ENCODE peak calls at places on chromosomes 4 and X, in seven cellular contexts. One of them, this sample, is unnamed.

GRCh38 chr4:161952382-161952781 is 211.4 kb downstream of the FSTL5 start:
- DNase-seq in SK-N-SH: no peak
- DNase-seq in K562: no peak
- DNase-seq in Panc1: no peak
- DNase-seq in HCT116: no peak
- DNase-seq in H1: no peak
- DNase-seq in GM12878: no peak
- DNase-seq in this sample: no peak

GRCh38 chrX:39638526-39638925 is 459.2 kb downstream of the BCOR start:
- DNase-seq in Panc1: no peak
- DNase-seq in SK-N-SH: no peak
- DNase-seq in H1: no peak
- DNase-seq in K562: no peak
- DNase-seq in GM12878: no peak
- DNase-seq in HCT116: no peak
- DNase-seq in this sample: no peak

GRCh38 chr4:577499-578450 is 1.7 kb upstream of the TMEM271 start:
- DNase-seq in SK-N-SH: peak
- DNase-seq in HCT116: no peak
- DNase-seq in Panc1: no peak
- DNase-seq in H1: peak
- DNase-seq in GM12878: no peak
- DNase-seq in K562: no peak
- DNase-seq in this sample: peak

GRCh38 chr4:55921093-55921492 is 27.7 kb upstream of the CEP135 start:
- DNase-seq in Panc1: no peak
- DNase-seq in H1: no peak
- DNase-seq in K562: no peak
- DNase-seq in HCT116: no peak
- DNase-seq in GM12878: no peak
- DNase-seq in SK-N-SH: no peak
- DNase-seq in this sample: no peak

GRCh38 chrX:39830414-39830813 is 267.3 kb downstream of the BCOR start:
- DNase-seq in SK-N-SH: no peak
- DNase-seq in K562: no peak
- DNase-seq in HCT116: no peak
- DNase-seq in H1: no peak
- DNase-seq in GM12878: no peak
- DNase-seq in Panc1: no peak
- DNase-seq in this sample: no peak

GRCh38 chrX:72685810-72686465 is 28.2 kb downstream of the PHKA1 start:
- DNase-seq in Panc1: no peak
- DNase-seq in HCT116: peak
- DNase-seq in SK-N-SH: no peak
- DNase-seq in GM12878: no peak
- DNase-seq in K562: no peak
- DNase-seq in H1: no peak
- DNase-seq in this sample: no peak

GRCh38 chrX:66632473-66632872 is 6.4 kb downstream of the EDA2R start:
- DNase-seq in SK-N-SH: no peak
- DNase-seq in H1: no peak
- DNase-seq in K562: no peak
- DNase-seq in HCT116: no peak
- DNase-seq in Panc1: no peak
- DNase-seq in GM12878: no peak
- DNase-seq in this sample: no peak

GRCh38 chrX:1763294-1763693 is 148.4 kb downstream of the ASMT start:
- DNase-seq in SK-N-SH: no peak
- DNase-seq in K562: no peak
- DNase-seq in HCT116: no peak
- DNase-seq in GM12878: no peak
- DNase-seq in H1: no peak
- DNase-seq in Panc1: no peak
- DNase-seq in this sample: no peak

GRCh38 chr4:96742332-96743014 is 902.6 kb downstream of the PDHA2 start:
- DNase-seq in K562: no peak
- DNase-seq in GM12878: no peak
- DNase-seq in SK-N-SH: no peak
- DNase-seq in Panc1: no peak
- DNase-seq in HCT116: no peak
- DNase-seq in H1: no peak
- DNase-seq in this sample: no peak

GRCh38 chr4:120709986-120710385 is 212.5 kb downstream of the PRDM5 start:
- DNase-seq in GM12878: no peak
- DNase-seq in K562: no peak
- DNase-seq in Panc1: no peak
- DNase-seq in H1: no peak
- DNase-seq in HCT116: no peak
- DNase-seq in SK-N-SH: no peak
- DNase-seq in this sample: no peak

GRCh38 chrX:45872480-45872879 is 671.8 kb upstream of the DIPK2B start:
- DNase-seq in H1: no peak
- DNase-seq in GM12878: no peak
- DNase-seq in HCT116: no peak
- DNase-seq in K562: no peak
- DNase-seq in Panc1: no peak
- DNase-seq in SK-N-SH: no peak
- DNase-seq in this sample: no peak

GRCh38 chr4:121057466-121057911 is 14.8 kb downstream of the NDNF start:
- DNase-seq in SK-N-SH: peak
- DNase-seq in K562: no peak
- DNase-seq in Panc1: no peak
- DNase-seq in HCT116: no peak
- DNase-seq in GM12878: no peak
- DNase-seq in H1: no peak
- DNase-seq in this sample: no peak

GRCh38 chr4:139245590-139245989 is 34.4 kb downstream of the MGARP start:
- DNase-seq in K562: no peak
- DNase-seq in GM12878: no peak
- DNase-seq in H1: no peak
- DNase-seq in SK-N-SH: no peak
- DNase-seq in HCT116: no peak
- DNase-seq in Panc1: no peak
- DNase-seq in this sample: no peak

GRCh38 chrX:152912121-152912520 is 14.3 kb downstream of the ZNF185 start:
- DNase-seq in GM12878: no peak
- DNase-seq in H1: no peak
- DNase-seq in K562: peak
- DNase-seq in HCT116: no peak
- DNase-seq in Panc1: no peak
- DNase-seq in SK-N-SH: no peak
- DNase-seq in this sample: no peak
- TF ChIP-seq SIN3A in GM12878: no peak
- TF ChIP-seq SIN3A in H1: no peak
- TF ChIP-seq SIN3A in K562: no peak
- TF ChIP-seq SIN3A in HCT116: no peak
- TF ChIP-seq SIN3A in Panc1: no peak
- TF ChIP-seq SIN3A in SK-N-SH: no peak
- TF ChIP-seq SIN3A in this sample: no peak

DNA sequence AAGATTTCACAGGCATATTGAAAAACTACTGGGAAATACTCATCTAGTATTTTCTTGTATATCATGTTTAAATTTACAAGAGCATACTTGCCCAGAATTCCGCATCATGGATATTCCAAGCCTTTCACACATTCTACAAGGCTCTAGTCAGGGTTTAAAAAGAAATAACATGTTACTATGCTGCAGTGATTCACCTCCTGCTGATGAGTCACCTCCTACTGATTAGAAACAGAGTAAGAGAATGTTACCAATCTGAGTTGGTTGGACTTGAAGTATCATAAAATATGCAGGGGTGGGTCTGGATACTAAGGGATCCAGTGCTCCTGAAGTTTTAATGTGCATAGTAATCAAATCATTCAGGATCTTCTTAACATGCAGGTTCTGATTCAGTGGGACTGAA is 192.0 kb upstream of the ANK2 start:
- DNase-seq in GM12878: no peak
- DNase-seq in H1: no peak
- DNase-seq in SK-N-SH: no peak
- DNase-seq in Panc1: no peak
- DNase-seq in HCT116: peak
- DNase-seq in K562: no peak
- DNase-seq in this sample: no peak
- TF ChIP-seq SIN3A in GM12878: no peak
- TF ChIP-seq SIN3A in H1: no peak
- TF ChIP-seq SIN3A in SK-N-SH: no peak
- TF ChIP-seq SIN3A in Panc1: no peak
- TF ChIP-seq SIN3A in HCT116: no peak
- TF ChIP-seq SIN3A in K562: no peak
- TF ChIP-seq SIN3A in this sample: no peak

DNA sequence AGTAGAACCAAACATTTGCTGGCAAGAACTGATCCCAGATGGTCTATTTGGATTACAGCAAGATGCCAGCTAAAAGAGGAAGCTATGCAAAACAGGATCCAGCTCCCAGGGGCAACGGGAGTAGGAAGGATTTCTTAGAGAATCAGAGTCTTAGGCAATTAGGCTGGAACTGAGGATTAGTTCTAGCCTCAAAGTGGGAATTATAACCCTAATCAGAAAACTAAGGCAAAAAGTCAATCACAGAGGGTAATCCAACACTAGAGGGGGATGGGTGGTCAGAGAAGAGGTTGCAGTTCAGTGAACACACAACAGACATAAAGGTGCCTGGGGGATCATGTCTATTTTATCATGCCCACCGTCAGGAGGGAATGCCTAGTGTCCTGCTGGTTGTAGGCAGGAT is 133.0 kb upstream of the PLS3 start:
- DNase-seq in GM12878: no peak
- DNase-seq in HCT116: no peak
- DNase-seq in H1: no peak
- DNase-seq in Panc1: no peak
- DNase-seq in SK-N-SH: no peak
- DNase-seq in K562: no peak
- DNase-seq in this sample: no peak
- TF ChIP-seq SIN3A in GM12878: no peak
- TF ChIP-seq SIN3A in HCT116: no peak
- TF ChIP-seq SIN3A in H1: no peak
- TF ChIP-seq SIN3A in Panc1: no peak
- TF ChIP-seq SIN3A in SK-N-SH: no peak
- TF ChIP-seq SIN3A in K562: no peak
- TF ChIP-seq SIN3A in this sample: no peak

GRCh38 chr4:109009909-109010308 is 247.1 kb upstream of the ETNPPL start:
- DNase-seq in H1: no peak
- DNase-seq in K562: no peak
- DNase-seq in HCT116: no peak
- DNase-seq in SK-N-SH: peak
- DNase-seq in GM12878: no peak
- DNase-seq in Panc1: no peak
- DNase-seq in this sample: no peak

GRCh38 chr4:109004431-109004830 is 241.6 kb upstream of the ETNPPL start:
- DNase-seq in K562: no peak
- DNase-seq in GM12878: no peak
- DNase-seq in Panc1: no peak
- DNase-seq in H1: no peak
- DNase-seq in HCT116: no peak
- DNase-seq in SK-N-SH: no peak
- DNase-seq in this sample: no peak

GRCh38 chr4:109010534-109010933 is 247.7 kb upstream of the ETNPPL start:
- DNase-seq in HCT116: no peak
- DNase-seq in H1: no peak
- DNase-seq in Panc1: no peak
- DNase-seq in K562: no peak
- DNase-seq in SK-N-SH: no peak
- DNase-seq in GM12878: no peak
- DNase-seq in this sample: no peak

GRCh38 chr4:109007976-109008375 is 245.1 kb upstream of the ETNPPL start:
- DNase-seq in GM12878: no peak
- DNase-seq in SK-N-SH: no peak
- DNase-seq in Panc1: no peak
- DNase-seq in HCT116: no peak
- DNase-seq in H1: no peak
- DNase-seq in K562: no peak
- DNase-seq in this sample: no peak

GRCh38 chr4:109005523-109005922 is 242.7 kb upstream of the ETNPPL start:
- DNase-seq in GM12878: no peak
- DNase-seq in K562: no peak
- DNase-seq in HCT116: no peak
- DNase-seq in SK-N-SH: no peak
- DNase-seq in H1: no peak
- DNase-seq in Panc1: no peak
- DNase-seq in this sample: no peak
- TF ChIP-seq SIN3A in GM12878: no peak
- TF ChIP-seq SIN3A in K562: no peak
- TF ChIP-seq SIN3A in HCT116: no peak
- TF ChIP-seq SIN3A in SK-N-SH: no peak
- TF ChIP-seq SIN3A in H1: no peak
- TF ChIP-seq SIN3A in Panc1: no peak
- TF ChIP-seq SIN3A in this sample: no peak

GRCh38 chr4:2412885-2413716 is 5.3 kb downstream of the ZFYVE28 start:
- DNase-seq in HCT116: peak
- DNase-seq in K562: peak
- DNase-seq in H1: peak
- DNase-seq in GM12878: peak
- DNase-seq in Panc1: peak
- DNase-seq in SK-N-SH: peak
- DNase-seq in this sample: peak

GRCh38 chr4:2415213-2415612 is 3.2 kb downstream of the ZFYVE28 start:
- DNase-seq in Panc1: no peak
- DNase-seq in HCT116: no peak
- DNase-seq in H1: no peak
- DNase-seq in SK-N-SH: no peak
- DNase-seq in GM12878: no peak
- DNase-seq in K562: no peak
- DNase-seq in this sample: no peak

GRCh38 chr4:2415881-2416563 is 2.4 kb downstream of the ZFYVE28 start:
- DNase-seq in H1: no peak
- DNase-seq in HCT116: no peak
- DNase-seq in SK-N-SH: no peak
- DNase-seq in K562: no peak
- DNase-seq in GM12878: no peak
- DNase-seq in Panc1: no peak
- DNase-seq in this sample: no peak

GRCh38 chr4:2412534-2412884 is 5.9 kb downstream of the ZFYVE28 start:
- DNase-seq in K562: peak
- DNase-seq in GM12878: no peak
- DNase-seq in Panc1: no peak
- DNase-seq in SK-N-SH: no peak
- DNase-seq in H1: no peak
- DNase-seq in HCT116: no peak
- DNase-seq in this sample: no peak

DNA sequence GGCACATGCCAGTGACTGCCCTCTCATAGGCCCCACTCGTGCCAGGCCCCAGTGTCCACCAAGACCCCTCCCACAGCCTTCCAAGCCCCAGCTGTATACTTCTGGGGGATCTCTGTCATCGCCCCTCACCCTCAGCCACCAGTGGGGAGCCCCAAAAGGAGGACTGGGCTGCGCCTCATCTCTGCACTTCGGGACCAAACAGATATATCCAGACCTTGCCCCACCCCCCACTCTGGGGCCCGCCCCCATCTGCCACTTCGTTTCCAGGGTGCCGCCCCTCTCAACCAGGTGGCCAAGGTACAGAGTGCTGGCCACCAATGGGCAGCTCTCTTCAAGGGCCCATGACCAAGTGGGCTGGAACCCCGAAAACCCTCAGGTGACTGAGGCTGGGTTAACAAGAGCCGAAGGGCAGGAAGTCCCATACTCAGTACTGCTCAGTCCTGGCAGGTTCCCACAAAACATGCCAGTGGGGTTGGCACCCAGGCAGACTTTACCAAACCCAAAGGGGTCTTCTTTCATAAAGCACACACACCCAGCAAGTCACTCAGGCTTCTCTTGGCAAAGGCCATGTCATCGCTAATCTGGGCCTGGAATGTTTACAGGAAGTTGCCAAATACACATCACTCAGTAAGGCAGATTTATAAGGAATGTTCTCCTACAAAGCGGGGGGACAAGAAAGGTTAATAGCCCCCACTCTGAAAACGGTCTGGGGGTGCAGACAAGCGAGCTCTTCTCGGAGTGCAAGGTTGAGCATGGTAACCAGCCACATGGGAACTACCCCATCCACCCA is 4.4 kb downstream of the ZFYVE28 start:
- DNase-seq in K562: peak
- DNase-seq in HCT116: no peak
- DNase-seq in SK-N-SH: no peak
- DNase-seq in H1: peak
- DNase-seq in Panc1: no peak
- DNase-seq in GM12878: no peak
- DNase-seq in this sample: no peak
- TF ChIP-seq SIN3A in K562: no peak
- TF ChIP-seq SIN3A in HCT116: no peak
- TF ChIP-seq SIN3A in SK-N-SH: no peak
- TF ChIP-seq SIN3A in H1: no peak
- TF ChIP-seq SIN3A in Panc1: no peak
- TF ChIP-seq SIN3A in GM12878: no peak
- TF ChIP-seq SIN3A in this sample: no peak